ENCODE peak calls at places on chromosomes 5 and 9, in six cellular contexts. V, E, H, K, Q and T are unnamed samples.
A peak's percentile ranks its signal among the peaks of the same experiment; 100 is the strongest.

GRCh38 chr9:33341182-33341581 is 50.9 kb downstream of the NFX1 start:
- DNase-seq in V (no peak), E (no peak), H (no peak), K (no peak), Q (no peak), T (peak; percentile 88)

GRCh38 chr9:29822458-29822857 is 2249.2 kb upstream of the C9orf72 start:
- DNase-seq in V (no peak), E (no peak), H (no peak), K (no peak), Q (no peak), T (no peak)

GRCh38 chr9:94922098-94922607 is 195.7 kb downstream of the AOPEP start:
- DNase-seq in V (no peak), E (peak; percentile 46), H (no peak), K (no peak), Q (no peak), T (no peak)

GRCh38 chr9:91857291-91857781 is 92.7 kb downstream of the ROR2 start:
- DNase-seq in V (no peak), E (no peak), H (no peak), K (no peak), Q (no peak), T (no peak)

GRCh38 chr5:178115136-178115834 is 2.0 kb downstream of the N4BP3 start:
- DNase-seq in V (no peak), E (no peak), H (no peak), K (peak; percentile 63), Q (no peak), T (no peak)

GRCh38 chr5:120375248-120375647 is 88.9 kb upstream of the PRR16 start:
- DNase-seq in V (no peak), E (no peak), H (no peak), K (no peak), Q (no peak), T (no peak)

GRCh38 chr5:1317921-1318565 is 23.2 kb upstream of the TERT start:
- DNase-seq in V (no peak), E (no peak), H (no peak), K (no peak), Q (no peak), T (no peak)

GRCh38 chr9:133609311-133610098 is at the start of gene FAM163B:
- DNase-seq in V (no peak), E (no peak), H (no peak), K (no peak), Q (peak; percentile 15), T (peak; percentile 52)

GRCh38 chr5:167030500-167031120 is 1260.8 kb upstream of the WWC1 start:
- DNase-seq in V (no peak), E (no peak), H (no peak), K (peak; percentile 64), Q (peak; percentile 2), T (no peak)

GRCh38 chr5:142095651-142096330 is 12.8 kb upstream of the NDFIP1 start:
- DNase-seq in V (no peak), E (no peak), H (no peak), K (no peak), Q (no peak), T (no peak)

GRCh38 chr5:172107606-172108005 is 80.4 kb downstream of the STK10 start:
- DNase-seq in V (no peak), E (no peak), H (no peak), K (no peak), Q (peak; percentile 24), T (no peak)

GRCh38 chr9:138052635-138053320 is 175.2 kb downstream of the CACNA1B start:
- DNase-seq in V (no peak), E (no peak), H (no peak), K (no peak), Q (no peak), T (no peak)

GRCh38 chr9:112050544-112051475 is 124.3 kb downstream of the SUSD1 start:
- DNase-seq in V (no peak), E (no peak), H (no peak), K (no peak), Q (no peak), T (no peak)

GRCh38 chr9:134622896-134623407 is 18.7 kb upstream of the COL5A1 start:
- DNase-seq in V (no peak), E (peak; percentile 3), H (no peak), K (no peak), Q (no peak), T (no peak)

GRCh38 chr5:32170303-32171170 is 3.6 kb downstream of the GOLPH3 start:
- DNase-seq in V (no peak), E (no peak), H (no peak), K (no peak), Q (no peak), T (peak; percentile 11)

GRCh38 chr5:82924990-82925385 is 152.2 kb downstream of the TMEM167A start:
- DNase-seq in V (no peak), E (no peak), H (no peak), K (no peak), Q (no peak), T (no peak)

GRCh38 chr5:176541338-176542134 is 4.3 kb upstream of the RNF44 start:
- DNase-seq in V (no peak), E (no peak), H (peak; percentile 69), K (no peak), Q (no peak), T (peak; percentile 54)

GRCh38 chr9:106933470-106933869 is 70.5 kb downstream of the ZNF462 start:
- DNase-seq in V (no peak), E (no peak), H (no peak), K (no peak), Q (no peak), T (no peak)

GRCh38 chr9:100111235-100111634 is 12.2 kb downstream of the INVS start:
- DNase-seq in V (no peak), E (peak; percentile 66), H (peak; percentile 87), K (no peak), Q (no peak), T (no peak)

GRCh38 chr5:66807743-66808142 is 211.6 kb downstream of the MAST4 start:
- DNase-seq in V (peak; percentile 2), E (no peak), H (no peak), K (no peak), Q (peak; percentile 66), T (no peak)

GRCh38 chr5:65100846-65101678 is 332.3 kb downstream of the CWC27 start:
- DNase-seq in V (peak; percentile 22), E (peak; percentile 42), H (peak; percentile 50), K (peak; percentile 29), Q (peak; percentile 81), T (peak; percentile 90)

GRCh38 chr9:136546697-136547481 is 1.0 kb upstream of the NOTCH1 start:
- DNase-seq in V (no peak), E (no peak), H (peak; percentile 80), K (no peak), Q (no peak), T (no peak)
- TF ChIP-seq POLR2A in V (no peak), E (no peak), H (no peak), K (no peak), Q (peak; percentile 21), T (no peak)

GRCh38 chr9:102652471-102652870 is 342.7 kb upstream of the CYLC2 start:
- DNase-seq in V (no peak), E (no peak), H (no peak), K (no peak), Q (no peak), T (no peak)

DNA sequence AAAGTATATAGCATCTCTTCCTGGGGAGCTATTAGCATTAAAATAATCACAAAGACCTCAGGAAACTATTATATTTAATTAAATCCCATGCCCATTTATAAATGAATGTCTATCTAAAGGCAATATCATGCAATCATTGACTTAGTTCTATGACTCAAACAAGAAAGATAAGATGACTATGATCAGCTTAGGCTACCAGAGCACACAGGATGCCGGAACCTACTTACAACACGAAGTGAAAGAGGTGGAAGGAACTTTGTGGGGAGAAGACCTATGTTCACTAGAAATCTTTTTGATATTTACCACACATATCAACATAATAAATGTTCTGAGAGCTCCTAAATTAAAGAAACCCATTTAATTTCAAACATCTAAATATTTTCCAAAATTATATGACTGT is 344.2 kb upstream of the CYLC2 start:
- DNase-seq in V (no peak), E (no peak), H (no peak), K (no peak), Q (no peak), T (no peak)
- TF ChIP-seq POLR2A in V (no peak), E (no peak), H (no peak), K (no peak), Q (no peak), T (no peak)

DNA sequence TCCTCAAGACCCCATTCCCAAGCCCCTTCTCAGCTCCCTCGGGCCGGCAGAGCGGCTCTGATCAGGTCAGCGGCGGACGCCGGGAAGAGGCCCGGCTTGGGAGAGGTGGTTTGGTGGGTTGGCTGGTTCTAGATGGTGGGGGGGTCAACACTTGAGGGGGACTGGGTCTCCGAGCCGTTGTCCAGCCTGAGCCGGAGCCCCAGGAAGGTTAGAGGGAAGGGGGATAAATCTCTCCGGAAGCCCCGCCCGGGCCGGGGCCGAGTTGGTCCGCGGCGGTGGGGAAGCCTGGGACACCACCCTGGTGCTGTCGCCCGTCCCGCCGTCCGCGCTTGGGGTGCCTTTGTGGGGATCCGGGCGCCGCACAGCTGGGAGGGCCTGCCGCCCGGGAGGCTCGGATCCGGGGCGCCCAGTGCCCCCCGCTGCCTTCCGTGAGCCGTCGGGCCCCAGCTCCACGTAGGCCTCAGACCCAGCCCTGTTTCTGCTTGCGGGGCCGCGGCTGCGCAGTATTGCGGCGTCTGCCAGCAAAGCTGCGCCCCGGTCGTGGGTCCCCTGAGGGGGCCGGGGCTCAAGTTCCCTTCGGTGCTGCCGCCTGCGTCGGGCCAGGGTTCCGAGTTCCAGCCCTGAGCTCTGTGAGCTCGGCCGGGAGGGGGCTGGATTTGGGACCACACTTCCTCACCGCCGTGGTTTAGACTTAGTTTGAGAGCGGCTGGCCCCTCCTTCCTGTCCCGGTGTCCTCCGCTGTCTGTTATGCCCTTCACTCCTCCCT is 560 bp upstream of the TRIM52 start:
- DNase-seq in V (peak; percentile 48), E (no peak), H (peak; percentile 73), K (no peak), Q (peak; percentile 48), T (no peak)
- TF ChIP-seq POLR2A in V (peak; percentile 52), E (peak; percentile 5), H (peak; percentile 84), K (peak; percentile 30), Q (peak; percentile 67), T (peak; percentile 60)

DNA sequence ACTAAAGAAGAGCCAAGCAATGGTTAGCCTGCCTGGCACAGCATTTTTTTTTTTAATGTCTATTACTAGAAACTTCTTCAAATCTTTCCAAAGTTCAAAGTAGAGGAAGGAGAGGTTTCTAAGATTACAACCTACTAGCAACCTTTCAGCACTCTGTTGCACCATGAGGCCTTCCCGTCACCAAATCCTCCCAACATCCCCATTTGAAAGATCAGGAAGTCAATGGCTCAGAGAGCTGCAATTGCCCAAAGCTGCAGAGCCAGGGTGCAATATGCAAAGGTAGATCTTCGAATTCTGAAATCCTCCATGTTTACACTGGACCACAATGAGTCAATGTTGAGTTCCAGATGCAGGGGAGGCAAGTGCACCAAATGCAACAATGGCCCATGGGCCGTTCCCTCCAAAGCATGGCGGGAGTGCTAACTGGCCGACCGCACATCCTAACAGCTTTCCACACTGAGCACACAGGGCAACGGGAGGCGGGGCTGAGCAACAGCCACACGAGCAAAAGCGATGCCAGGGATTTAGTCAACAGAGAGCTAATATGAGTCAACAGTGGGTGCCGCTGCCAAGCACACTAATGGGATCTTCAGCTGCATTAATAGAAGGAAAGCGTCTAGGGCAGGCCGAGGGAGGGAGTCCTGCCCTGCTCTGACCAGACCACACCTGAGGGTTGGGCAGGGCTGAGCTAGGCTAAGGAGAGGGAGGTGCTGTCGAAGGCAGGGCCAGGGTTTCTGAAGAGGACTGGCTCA is 4.8 kb downstream of the EPB41L4B start:
- DNase-seq in V (peak; percentile 92), E (peak; percentile 57), H (peak; percentile 87), K (no peak), Q (peak; percentile 82), T (no peak)
- TF ChIP-seq POLR2A in V (no peak), E (peak; percentile 62), H (peak; percentile 46), K (no peak), Q (no peak), T (no peak)